ENCODE peak calls at places on chromosomes 2 and 18, in five cellular contexts. T is breast epithelium, F is IMR-90, S is NB4, P is suprapubic skin. D is an unnamed sample.

GRCh38 chr2:71665168-71666093 is 212.1 kb downstream of the DYSF start:
- DNase-seq in T (no peak), F (no peak), S (no peak), P (peak), D (no peak)

GRCh38 chr18:63199743-63200241 is 119.8 kb downstream of the BCL2 start:
- DNase-seq in T (no peak), F (no peak), S (no peak), P (no peak), D (no peak)

GRCh38 chr2:158045362-158045761 is 56.3 kb upstream of the UPP2 start:
- DNase-seq in T (no peak), F (no peak), S (peak), P (no peak), D (no peak)

GRCh38 chr2:240968731-240969624 is 29.4 kb upstream of the SNED1 start:
- DNase-seq in T (no peak), F (no peak), S (no peak), P (no peak), D (no peak)

GRCh38 chr18:68564348-68564747 is 150.6 kb downstream of the TMX3 start:
- DNase-seq in T (no peak), F (no peak), S (no peak), P (no peak), D (no peak)

GRCh38 chr2:240462704-240463273 is 27.3 kb downstream of the GPC1 start:
- DNase-seq in T (peak), F (no peak), S (no peak), P (peak), D (no peak)

GRCh38 chr2:159553727-159554126 is 62.6 kb downstream of the BAZ2B start:
- DNase-seq in T (no peak), F (no peak), S (no peak), P (no peak), D (no peak)

GRCh38 chr2:174217883-174218282 is 30.4 kb downstream of the OLA1 start:
- DNase-seq in T (no peak), F (no peak), S (no peak), P (no peak), D (no peak)

GRCh38 chr2:230905448-230906430 is 19.3 kb downstream of the GPR55 start:
- DNase-seq in T (no peak), F (peak), S (peak), P (peak), D (peak)

GRCh38 chr18:41737218-41737617 is 217.8 kb upstream of the PIK3C3 start:
- DNase-seq in T (no peak), F (no peak), S (no peak), P (no peak), D (no peak)

GRCh38 chr2:30847841-30848240 is 40.6 kb upstream of the CAPN13 start:
- DNase-seq in T (no peak), F (no peak), S (no peak), P (no peak), D (no peak)

GRCh38 chr2:109218792-109219126 is 89.8 kb downstream of the SH3RF3 start:
- DNase-seq in T (no peak), F (no peak), S (no peak), P (peak), D (no peak)

GRCh38 chr2:230640540-230641011 is 72.1 kb upstream of the CAB39 start:
- DNase-seq in T (no peak), F (peak), S (no peak), P (no peak), D (no peak)

GRCh38 chr18:65057439-65058083 is 693.3 kb upstream of the CDH7 start:
- DNase-seq in T (no peak), F (no peak), S (no peak), P (no peak), D (no peak)

GRCh38 chr18:52337286-52337685 is 2.7 kb upstream of the DCC start:
- DNase-seq in T (no peak), F (peak), S (no peak), P (no peak), D (no peak)

GRCh38 chr2:188450740-188451480 is 159.2 kb downstream of the GULP1 start:
- DNase-seq in T (no peak), F (peak), S (no peak), P (no peak), D (no peak)

GRCh38 chr18:43125471-43125870 is 10.0 kb upstream of the RIT2 start:
- DNase-seq in T (no peak), F (no peak), S (no peak), P (no peak), D (no peak)

GRCh38 chr2:128313076-128313836 is 5.4 kb downstream of the HS6ST1 start:
- DNase-seq in T (peak), F (peak), S (peak), P (peak), D (peak)

GRCh38 chr2:43879261-43879660 is 40.5 kb downstream of the ABCG8 start:
- DNase-seq in T (no peak), F (no peak), S (peak), P (no peak), D (no peak)

GRCh38 chr2:191565647-191566198 is 112.2 kb upstream of the NABP1 start:
- DNase-seq in T (no peak), F (no peak), S (peak), P (no peak), D (no peak)

GRCh38 chr2:128389521-128389920 is 70.9 kb upstream of the HS6ST1 start:
- DNase-seq in T (no peak), F (no peak), S (no peak), P (peak), D (peak)

GRCh38 chr2:111225871-111226270 is 105.2 kb downstream of the BCL2L11 start:
- DNase-seq in T (no peak), F (no peak), S (no peak), P (no peak), D (no peak)

GRCh38 chr2:1546023-1546591 is 132.8 kb downstream of the TPO start:
- DNase-seq in T (no peak), F (peak), S (peak), P (no peak), D (no peak)

GRCh38 chr2:134462791-134463725 is 209.2 kb downstream of the MGAT5 start:
- DNase-seq in T (no peak), F (no peak), S (no peak), P (peak), D (peak)

GRCh38 chr2:54673501-54673998 is 49.9 kb upstream of the EML6 start:
- DNase-seq in T (peak), F (no peak), S (peak), P (peak), D (peak)

GRCh38 chr2:141824790-141825189 is 306.0 kb downstream of the LRP1B start:
- DNase-seq in T (no peak), F (no peak), S (no peak), P (no peak), D (no peak)

GRCh38 chr2:120594856-120595685 is 140.6 kb upstream of the GLI2 start:
- DNase-seq in T (no peak), F (no peak), S (no peak), P (no peak), D (peak)

GRCh38 chr2:234823877-234824376 is 127.9 kb upstream of the SH3BP4 start:
- DNase-seq in T (no peak), F (peak), S (no peak), P (no peak), D (peak)

GRCh38 chr2:109081374-109081773 is 47.6 kb upstream of the SH3RF3 start:
- DNase-seq in T (no peak), F (no peak), S (peak), P (no peak), D (no peak)

GRCh38 chr2:224041554-224041953 is 2.5 kb upstream of the SERPINE2 start:
- DNase-seq in T (no peak), F (no peak), S (peak), P (no peak), D (no peak)

GRCh38 chr2:235171511-235172130 is 219.8 kb downstream of the SH3BP4 start:
- DNase-seq in T (no peak), F (peak), S (no peak), P (no peak), D (no peak)

GRCh38 chr2:11017921-11018320 is 106.2 kb downstream of the KCNF1 start:
- DNase-seq in T (no peak), F (no peak), S (peak), P (no peak), D (no peak)

GRCh38 chr18:3321133-3321812 is 59.3 kb downstream of the MYL12B start:
- DNase-seq in T (no peak), F (peak), S (no peak), P (no peak), D (no peak)

GRCh38 chr18:48138660-48139426 is 208.4 kb upstream of the SMAD2 start:
- DNase-seq in T (no peak), F (no peak), S (no peak), P (no peak), D (no peak)

GRCh38 chr2:39991298-39991697 is 212.2 kb upstream of the THUMPD2 start:
- DNase-seq in T (no peak), F (peak), S (no peak), P (no peak), D (no peak)

GRCh38 chr2:39995005-39995732 is 216.1 kb upstream of the THUMPD2 start:
- DNase-seq in T (no peak), F (no peak), S (no peak), P (no peak), D (no peak)

GRCh38 chr2:39999864-40000263 is 220.8 kb upstream of the THUMPD2 start:
- DNase-seq in T (no peak), F (peak), S (no peak), P (no peak), D (no peak)

GRCh38 chr2:39994151-39994550 is 215.1 kb upstream of the THUMPD2 start:
- DNase-seq in T (no peak), F (peak), S (no peak), P (no peak), D (no peak)

DNA sequence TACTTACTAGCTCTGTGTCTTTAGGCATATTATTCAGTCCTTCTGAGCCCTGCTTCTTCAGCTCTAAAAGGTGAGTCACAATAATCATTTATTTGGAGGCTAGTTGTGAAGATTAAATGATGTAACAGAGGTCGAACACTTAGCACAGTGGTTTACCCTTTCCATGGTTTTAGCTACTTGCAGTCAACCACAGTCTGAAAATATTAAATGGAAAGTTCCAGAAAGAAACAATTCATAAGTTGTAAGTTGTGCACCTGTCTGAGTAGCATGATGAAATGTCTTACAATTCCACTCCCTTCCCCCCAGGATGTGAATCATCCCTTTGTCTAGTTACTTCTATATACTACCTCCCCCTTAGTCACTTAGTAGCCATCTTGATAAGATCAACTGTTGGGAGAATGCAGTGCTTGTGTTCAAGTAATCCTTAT is 217.6 kb upstream of the THUMPD2 start:
- DNase-seq in T (no peak), F (peak), S (peak), P (no peak), D (no peak)
- TF ChIP-seq CTCF in T (no peak), F (no peak), S (no peak), P (no peak), D (no peak)

GRCh38 chr18:77132369-77133050 is at the start of gene MBP:
- DNase-seq in T (peak), F (no peak), S (peak), P (no peak), D (peak)
- TF ChIP-seq POLR2A in T (no peak), F (no peak), S (no peak), P (peak), D (peak)

DNA sequence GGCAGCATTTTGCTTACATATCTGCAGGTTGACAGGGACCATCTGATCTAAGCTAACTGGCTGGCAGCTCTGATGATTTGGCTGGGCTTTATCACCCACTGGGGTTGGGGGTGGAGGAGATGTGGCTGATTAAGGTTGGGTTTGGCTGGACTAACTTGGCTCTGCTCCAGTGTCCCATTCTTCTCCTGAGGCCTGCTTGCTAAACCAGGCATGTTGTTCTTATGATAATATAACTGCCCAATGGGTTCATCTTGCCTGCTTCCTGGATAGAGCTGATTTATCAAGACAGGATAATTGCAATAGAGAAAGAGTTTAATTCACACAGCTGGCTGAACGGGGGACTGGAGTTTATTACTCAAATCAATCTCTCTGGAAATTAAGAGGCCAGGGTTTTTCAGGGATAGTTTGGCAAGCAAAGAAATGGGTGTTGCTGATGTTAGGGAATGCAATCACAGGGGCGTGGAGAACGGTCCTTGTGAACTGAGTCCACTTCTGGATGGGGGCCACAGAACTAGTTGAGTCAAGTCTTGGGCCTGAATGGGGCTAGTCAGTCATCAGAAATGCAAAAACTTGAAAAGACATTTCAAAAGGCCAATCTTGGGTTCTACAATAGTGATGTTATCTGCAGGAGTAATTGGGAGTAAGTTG is 150.5 kb downstream of the PTH2R start:
- DNase-seq in T (no peak), F (no peak), S (no peak), P (no peak), D (no peak)
- TF ChIP-seq CTCF in T (no peak), F (no peak), S (no peak), P (no peak), D (no peak)

DNA sequence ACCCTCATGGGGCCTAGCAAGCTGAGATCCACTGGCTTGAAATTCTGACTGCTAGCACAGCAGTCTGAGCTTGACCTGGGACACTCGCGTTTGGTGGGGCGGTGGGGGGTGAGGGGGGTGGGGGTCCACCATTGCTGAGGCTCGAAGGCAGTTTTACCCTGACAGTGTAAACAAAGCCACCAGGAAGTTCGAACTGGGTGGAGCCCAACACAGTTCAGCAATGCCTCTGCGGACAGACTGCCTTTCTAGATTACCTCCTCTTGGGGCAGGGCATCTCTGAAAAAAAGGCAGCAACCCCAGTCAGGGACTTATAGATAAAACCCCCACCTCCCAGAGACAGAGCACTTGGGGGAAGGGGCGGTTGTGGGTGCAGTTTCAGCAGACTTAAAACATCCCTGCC is 149.7 kb upstream of the TANK start:
- DNase-seq in T (no peak), F (no peak), S (no peak), P (no peak), D (no peak)
- TF ChIP-seq POLR2A in T (no peak), F (no peak), S (no peak), P (no peak), D (no peak)

GRCh38 chr2:16900405-16901025 is 234.9 kb upstream of the CYRIA start:
- DNase-seq in T (no peak), F (no peak), S (peak), P (no peak), D (no peak)
- TF ChIP-seq CTCF in T (peak), F (peak), S (peak), P (peak), D (no peak)

GRCh38 chr2:207334309-207334630 is 168.5 kb upstream of the KLF7 start:
- DNase-seq in T (no peak), F (no peak), S (no peak), P (no peak), D (no peak)

GRCh38 chr2:207337234-207338219 is 171.8 kb upstream of the KLF7 start:
- DNase-seq in T (no peak), F (peak), S (peak), P (no peak), D (no peak)

GRCh38 chr2:207333599-207334308 is 168.0 kb upstream of the KLF7 start:
- DNase-seq in T (no peak), F (peak), S (no peak), P (no peak), D (no peak)

GRCh38 chr2:207332473-207333212 is 166.9 kb upstream of the KLF7 start:
- DNase-seq in T (no peak), F (peak), S (peak), P (no peak), D (no peak)

GRCh38 chr2:207334631-207335371 is 169.1 kb upstream of the KLF7 start:
- DNase-seq in T (peak), F (peak), S (no peak), P (no peak), D (peak)
- TF ChIP-seq POLR2A in T (no peak), F (peak), S (no peak), P (no peak), D (no peak)

DNA sequence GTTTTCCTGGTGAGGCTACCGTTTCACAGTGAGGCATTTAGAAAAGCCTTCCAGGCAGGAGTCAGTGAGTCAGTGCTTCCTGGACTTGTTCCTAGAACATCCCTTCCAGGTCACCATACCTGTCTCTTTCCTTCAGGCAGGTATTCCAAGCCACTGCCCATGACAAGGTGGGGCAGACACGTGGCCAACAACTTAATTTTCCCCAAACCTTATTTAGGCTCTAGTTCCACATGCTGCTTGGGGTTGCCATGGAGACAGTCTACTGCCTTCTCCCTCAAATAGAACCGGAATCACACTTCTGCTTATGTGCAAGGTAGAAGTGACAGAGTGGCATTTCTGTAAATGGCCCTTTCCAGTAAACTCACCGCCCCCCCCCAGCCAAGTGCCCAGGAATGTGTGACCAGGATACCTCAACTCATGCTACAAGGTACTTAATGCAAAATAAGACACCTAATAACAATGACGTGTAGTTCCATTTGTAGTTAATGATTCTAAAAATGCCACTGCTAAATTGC is 258.3 kb downstream of the PRKCE start:
- DNase-seq in T (peak), F (no peak), S (peak), P (no peak), D (no peak)
- TF ChIP-seq CTCF in T (no peak), F (no peak), S (no peak), P (no peak), D (no peak)

GRCh38 chr18:46204143-46204542 is 100.0 kb downstream of the HAUS1 start:
- DNase-seq in T (no peak), F (no peak), S (no peak), P (no peak), D (no peak)

GRCh38 chr18:46213295-46213694 is 109.1 kb downstream of the HAUS1 start:
- DNase-seq in T (no peak), F (no peak), S (no peak), P (no peak), D (no peak)

GRCh38 chr18:46211816-46212215 is 107.6 kb downstream of the HAUS1 start:
- DNase-seq in T (no peak), F (peak), S (no peak), P (no peak), D (no peak)

GRCh38 chr18:46212398-46212797 is 108.2 kb downstream of the HAUS1 start:
- DNase-seq in T (no peak), F (no peak), S (no peak), P (no peak), D (no peak)

GRCh38 chr18:46207985-46208384 is 103.8 kb downstream of the HAUS1 start:
- DNase-seq in T (no peak), F (no peak), S (no peak), P (no peak), D (no peak)
- TF ChIP-seq POLR2A in T (no peak), F (no peak), S (no peak), P (no peak), D (no peak)

DNA sequence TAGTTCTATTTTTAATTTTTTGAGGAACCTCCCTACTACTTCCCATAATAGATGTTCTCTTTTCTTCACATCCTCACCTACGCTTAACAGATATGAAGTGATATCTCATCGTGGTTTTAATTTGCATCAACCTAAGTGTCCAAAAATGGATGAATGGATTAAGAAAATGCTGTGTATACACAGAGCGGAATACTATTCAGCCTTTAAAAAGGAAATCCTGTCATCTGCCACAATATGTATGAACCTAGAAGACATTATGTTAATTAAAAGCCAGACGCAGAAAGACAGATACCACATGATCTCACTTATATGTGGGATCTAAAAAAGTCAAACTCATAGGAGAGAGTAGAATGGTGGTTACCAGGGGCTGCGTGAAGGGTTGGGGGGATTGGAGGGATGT is 113.0 kb downstream of the PTRHD1 start:
- DNase-seq in T (no peak), F (no peak), S (no peak), P (no peak), D (no peak)
- TF ChIP-seq CTCF in T (no peak), F (no peak), S (no peak), P (no peak), D (no peak)

D was measured in lower leg skin.